ENCODE peak calls at places on chromosomes 5 and 9, in six cellular contexts. A is GM23338, E is HepG2, P is HCT116, L is K562, G is GM12878. M is an unnamed sample.

GRCh38 chr5:41252036-41252435 is 38.7 kb upstream of the C6 start:
- DNase-seq in G (no peak), P (no peak), L (no peak), A (no peak), E (no peak), M (no peak)

GRCh38 chr5:1481266-1481998 is 36.2 kb upstream of the SLC6A3 start:
- DNase-seq in P (no peak), A (no peak), E (no peak), G (no peak), L (no peak), M (no peak)

GRCh38 chr9:128621730-128622455 is 34.8 kb downstream of the DYNC2I2 start:
- DNase-seq in E (no peak), L (no peak), A (no peak), P (no peak), G (no peak), M (peak)

GRCh38 chr5:124891179-124891578 is 144.7 kb upstream of the ZNF608 start:
- DNase-seq in G (no peak), L (no peak), E (no peak), A (no peak), P (no peak), M (no peak)

GRCh38 chr5:159878988-159879471 is 37.3 kb upstream of the ADRA1B start:
- DNase-seq in G (no peak), A (peak), P (no peak), E (peak), L (peak), M (peak)

GRCh38 chr5:96093890-96094381 is 132.3 kb upstream of the ELL2 start:
- DNase-seq in G (no peak), E (peak), P (peak), A (no peak), L (no peak), M (no peak)

GRCh38 chr5:93107141-93107540 is 473.9 kb downstream of the NR2F1-AS1 start:
- DNase-seq in P (no peak), G (no peak), A (no peak), E (no peak), L (no peak), M (peak)

GRCh38 chr9:109852561-109852960 is 72.6 kb downstream of the PALM2AKAP2 start:
- DNase-seq in A (no peak), P (no peak), G (no peak), L (no peak), E (no peak), M (no peak)

GRCh38 chr5:150619359-150620230 is 20.9 kb upstream of the SYNPO start:
- DNase-seq in L (no peak), P (no peak), G (no peak), E (no peak), A (no peak), M (no peak)

GRCh38 chr9:114836769-114837168 is 30.9 kb upstream of the TNFSF15 start:
- DNase-seq in L (no peak), G (no peak), A (no peak), E (no peak), P (no peak), M (no peak)

GRCh38 chr9:87572719-87573118 is 75.1 kb downstream of the DAPK1 start:
- DNase-seq in E (no peak), G (no peak), L (no peak), P (no peak), A (no peak), M (no peak)
- H2AFZ ChIP-seq in E (no peak), G (no peak), L (no peak), P (no peak), A (no peak), M (no peak)

DNA sequence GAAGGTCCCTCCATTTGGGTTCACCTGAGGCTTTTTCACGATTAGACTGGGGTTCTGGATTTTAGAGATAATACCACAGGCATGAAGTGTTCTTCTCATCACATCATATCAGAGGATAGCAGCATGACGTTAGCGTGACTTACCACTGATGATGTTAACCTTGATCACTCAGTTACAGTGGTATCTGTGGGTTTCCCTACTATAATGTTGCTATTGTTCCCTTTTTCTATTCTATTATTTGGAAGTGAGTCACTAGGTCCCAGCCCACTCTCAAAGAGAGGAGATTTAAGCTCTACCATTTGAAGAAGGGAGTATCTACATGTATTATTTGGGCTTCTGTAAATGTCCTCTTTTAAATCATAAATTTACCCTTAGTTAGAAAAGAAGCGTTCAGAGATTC is 300.0 kb downstream of the MAST4 start:
- DNase-seq in G (no peak), L (no peak), P (no peak), A (no peak), E (no peak), M (no peak)
- TF ChIP-seq REST in G (no peak), L (no peak), P (no peak), A (no peak), E (no peak), M (no peak)

GRCh38 chr5:68830499-68830898 is 263.3 kb upstream of the SLC30A5 start:
- DNase-seq in P (no peak), G (no peak), L (no peak), A (no peak), E (no peak), M (no peak)
- H2AFZ ChIP-seq in P (no peak), G (no peak), L (no peak), A (no peak), E (no peak), M (no peak)

DNA sequence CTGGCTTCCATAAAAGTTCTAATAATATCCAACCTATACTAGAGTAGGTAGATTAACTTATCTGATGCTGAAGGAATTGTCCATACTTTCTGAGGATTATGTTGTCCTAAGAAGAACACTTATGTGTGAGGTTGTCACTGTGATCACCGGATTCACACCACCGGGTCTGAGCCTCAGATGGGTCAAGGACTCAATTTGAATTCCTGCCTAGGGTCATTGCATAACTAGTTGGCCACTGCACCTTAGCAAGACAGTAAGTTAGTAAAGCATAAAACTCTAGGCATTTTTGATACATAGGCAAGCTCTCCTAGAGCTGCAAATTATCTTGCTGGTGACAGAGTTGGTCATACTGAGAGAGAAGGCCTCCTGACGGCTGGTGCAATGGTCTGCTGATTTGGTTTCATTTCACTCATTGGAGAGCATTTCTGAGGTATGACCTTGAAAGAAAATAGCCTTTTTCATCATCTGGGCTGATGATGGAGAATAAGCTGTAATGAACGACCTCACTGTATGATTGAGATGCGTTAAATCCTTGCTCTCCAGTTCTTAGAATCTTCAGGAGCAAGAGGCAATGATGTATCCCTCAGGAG is 72.0 kb upstream of the CKMT2 start:
- DNase-seq in G (peak), L (no peak), A (no peak), E (no peak), P (no peak), M (no peak)
- TF ChIP-seq REST in G (no peak), L (no peak), A (no peak), E (no peak), P (no peak), M (no peak)

M was measured in SK-N-SH.